ENCODE peak calls at places on chromosomes 16 and 17, in five cellular contexts. One of them, this sample, is unnamed.

GRCh38 chr16:53864819-53865491 is 161.0 kb downstream of the FTO start:
- DNase-seq in uterus: no peak
- DNase-seq in breast epithelium: no peak
- DNase-seq in mesendoderm: peak
- DNase-seq in psoas muscle: no peak
- DNase-seq in this sample: no peak

GRCh38 chr17:4006165-4006589 is 41.9 kb upstream of the ATP2A3 start:
- DNase-seq in mesendoderm: no peak
- DNase-seq in uterus: no peak
- DNase-seq in breast epithelium: no peak
- DNase-seq in psoas muscle: no peak
- DNase-seq in this sample: no peak

GRCh38 chr16:90042946-90043514 is 23.8 kb upstream of the DBNDD1 start:
- DNase-seq in mesendoderm: no peak
- DNase-seq in uterus: no peak
- DNase-seq in breast epithelium: peak
- DNase-seq in psoas muscle: peak
- DNase-seq in this sample: no peak

GRCh38 chr16:2954647-2955381 is 9.3 kb upstream of the KREMEN2 start:
- DNase-seq in breast epithelium: no peak
- DNase-seq in mesendoderm: no peak
- DNase-seq in psoas muscle: peak
- DNase-seq in uterus: no peak
- DNase-seq in this sample: no peak

GRCh38 chr17:41956522-41956921 is 10.1 kb upstream of the CNP start:
- DNase-seq in mesendoderm: peak
- DNase-seq in breast epithelium: no peak
- DNase-seq in psoas muscle: no peak
- DNase-seq in uterus: no peak
- DNase-seq in this sample: no peak

GRCh38 chr17:35577826-35578194 is 561 bp downstream of the PEX12 start:
- DNase-seq in breast epithelium: no peak
- DNase-seq in mesendoderm: no peak
- DNase-seq in psoas muscle: no peak
- DNase-seq in uterus: no peak
- DNase-seq in this sample: no peak

GRCh38 chr17:19377602-19378415 is 489 bp upstream of the MAPK7 start:
- DNase-seq in mesendoderm: peak
- DNase-seq in breast epithelium: peak
- DNase-seq in uterus: peak
- DNase-seq in psoas muscle: peak
- DNase-seq in this sample: peak

GRCh38 chr17:2266045-2266864 is 37.3 kb downstream of the SMG6 start:
- DNase-seq in breast epithelium: no peak
- DNase-seq in mesendoderm: no peak
- DNase-seq in psoas muscle: no peak
- DNase-seq in uterus: no peak
- DNase-seq in this sample: no peak

GRCh38 chr16:87438611-87438985 is 46.5 kb downstream of the MAP1LC3B start:
- DNase-seq in uterus: no peak
- DNase-seq in psoas muscle: peak
- DNase-seq in breast epithelium: no peak
- DNase-seq in mesendoderm: no peak
- DNase-seq in this sample: no peak

GRCh38 chr17:2436516-2436915 is 35.7 kb upstream of the MNT start:
- DNase-seq in mesendoderm: no peak
- DNase-seq in uterus: no peak
- DNase-seq in breast epithelium: no peak
- DNase-seq in psoas muscle: no peak
- DNase-seq in this sample: no peak

GRCh38 chr17:59167571-59168001 is 12.0 kb downstream of the PRR11 start:
- DNase-seq in breast epithelium: no peak
- DNase-seq in uterus: no peak
- DNase-seq in mesendoderm: no peak
- DNase-seq in psoas muscle: no peak
- DNase-seq in this sample: no peak

GRCh38 chr17:61504697-61505096 is 52.5 kb downstream of the TBX4 start:
- DNase-seq in breast epithelium: no peak
- DNase-seq in mesendoderm: no peak
- DNase-seq in uterus: no peak
- DNase-seq in psoas muscle: no peak
- DNase-seq in this sample: no peak
- H3K4me3 ChIP-seq in breast epithelium: no peak
- H3K4me3 ChIP-seq in mesendoderm: no peak
- H3K4me3 ChIP-seq in uterus: no peak
- H3K4me3 ChIP-seq in psoas muscle: no peak
- H3K4me3 ChIP-seq in this sample: no peak

GRCh38 chr17:7853693-7854043 is 1.2 kb upstream of the TMEM88 start:
- DNase-seq in uterus: no peak
- DNase-seq in psoas muscle: peak
- DNase-seq in breast epithelium: no peak
- DNase-seq in mesendoderm: peak
- DNase-seq in this sample: no peak
- H3K4me3 ChIP-seq in uterus: no peak
- H3K4me3 ChIP-seq in psoas muscle: peak
- H3K4me3 ChIP-seq in breast epithelium: no peak
- H3K4me3 ChIP-seq in mesendoderm: no peak
- H3K4me3 ChIP-seq in this sample: no peak

DNA sequence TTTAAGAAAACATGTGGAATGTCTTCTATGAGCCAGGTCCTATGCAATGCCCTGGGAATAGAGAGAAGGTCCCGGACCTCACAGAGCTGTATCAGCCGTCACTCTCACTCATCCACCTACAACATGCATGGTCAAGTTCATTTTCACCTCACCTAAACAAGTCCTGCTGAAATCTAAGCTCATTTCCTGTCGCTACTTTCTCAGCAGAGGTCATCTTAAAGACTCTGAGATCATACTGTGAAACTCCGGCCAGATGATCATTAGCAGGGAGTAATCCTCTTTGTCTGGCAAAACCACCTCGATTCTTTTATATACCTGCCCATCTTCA is 66.2 kb upstream of the LYRM9 start:
- DNase-seq in mesendoderm: peak
- DNase-seq in uterus: no peak
- DNase-seq in psoas muscle: no peak
- DNase-seq in breast epithelium: no peak
- DNase-seq in this sample: no peak
- H3K4me3 ChIP-seq in mesendoderm: no peak
- H3K4me3 ChIP-seq in uterus: no peak
- H3K4me3 ChIP-seq in psoas muscle: no peak
- H3K4me3 ChIP-seq in breast epithelium: no peak
- H3K4me3 ChIP-seq in this sample: no peak

GRCh38 chr17:77527394-77527793 is 386.6 kb downstream of the SEC14L1 start:
- DNase-seq in breast epithelium: no peak
- DNase-seq in uterus: no peak
- DNase-seq in psoas muscle: no peak
- DNase-seq in mesendoderm: no peak
- DNase-seq in this sample: no peak

GRCh38 chr17:77530591-77530990 is 389.8 kb downstream of the SEC14L1 start:
- DNase-seq in psoas muscle: peak
- DNase-seq in breast epithelium: no peak
- DNase-seq in mesendoderm: no peak
- DNase-seq in uterus: no peak
- DNase-seq in this sample: no peak

GRCh38 chr17:77527836-77528505 is 387.2 kb downstream of the SEC14L1 start:
- DNase-seq in breast epithelium: no peak
- DNase-seq in mesendoderm: no peak
- DNase-seq in uterus: no peak
- DNase-seq in psoas muscle: peak
- DNase-seq in this sample: no peak

GRCh38 chr17:77529328-77529650 is 388.5 kb downstream of the SEC14L1 start:
- DNase-seq in uterus: no peak
- DNase-seq in breast epithelium: no peak
- DNase-seq in mesendoderm: no peak
- DNase-seq in psoas muscle: no peak
- DNase-seq in this sample: no peak

DNA sequence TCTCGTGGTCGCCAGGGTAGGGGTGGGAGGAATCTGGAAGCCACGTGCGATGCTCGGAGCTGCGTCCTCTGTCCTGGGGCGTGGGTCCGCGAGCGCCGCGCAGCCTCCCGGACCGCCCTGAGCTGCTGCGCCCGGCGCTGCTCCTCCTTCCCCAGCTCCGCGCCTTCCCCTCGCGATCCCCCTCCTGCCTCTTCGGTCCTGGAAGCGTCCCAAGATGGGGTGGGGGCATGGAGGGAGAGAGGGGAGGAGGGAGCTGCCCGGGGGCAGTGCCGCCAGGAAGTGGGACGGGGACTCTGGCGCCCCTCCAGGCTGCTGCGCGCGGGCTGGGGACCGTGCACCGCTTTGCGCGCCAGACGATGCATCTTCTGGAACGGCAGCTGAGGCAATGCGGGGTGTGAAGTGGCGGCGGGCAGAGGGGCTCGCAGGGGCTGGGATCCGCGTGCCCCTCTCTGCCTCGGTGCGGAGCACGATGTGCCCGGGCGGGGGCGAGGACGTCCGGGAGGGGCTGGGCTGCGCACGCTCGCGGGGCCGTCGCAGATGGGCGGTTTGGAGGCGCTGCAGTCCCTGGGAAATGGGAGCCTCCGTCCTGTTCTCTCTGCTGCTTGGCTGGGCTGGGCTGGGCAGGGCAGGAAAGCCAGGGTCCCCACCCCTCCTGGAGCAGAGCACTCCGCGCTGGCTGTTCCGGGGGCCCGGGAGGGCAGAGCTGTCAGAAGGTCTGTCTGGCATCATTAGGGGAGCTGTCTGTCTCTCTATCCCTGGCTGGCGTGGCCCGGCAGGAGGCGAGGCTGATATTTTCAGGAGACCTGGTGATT is 388.0 kb downstream of the SEC14L1 start:
- DNase-seq in mesendoderm: peak
- DNase-seq in uterus: no peak
- DNase-seq in psoas muscle: peak
- DNase-seq in breast epithelium: no peak
- DNase-seq in this sample: peak
- H3K4me3 ChIP-seq in mesendoderm: peak
- H3K4me3 ChIP-seq in uterus: no peak
- H3K4me3 ChIP-seq in psoas muscle: peak
- H3K4me3 ChIP-seq in breast epithelium: peak
- H3K4me3 ChIP-seq in this sample: peak

GRCh38 chr16:29198731-29199521 is 207.6 kb downstream of the NPIPB11 start:
- DNase-seq in psoas muscle: no peak
- DNase-seq in mesendoderm: no peak
- DNase-seq in breast epithelium: peak
- DNase-seq in uterus: peak
- DNase-seq in this sample: no peak
- H3K4me3 ChIP-seq in psoas muscle: no peak
- H3K4me3 ChIP-seq in mesendoderm: no peak
- H3K4me3 ChIP-seq in breast epithelium: no peak
- H3K4me3 ChIP-seq in uterus: no peak
- H3K4me3 ChIP-seq in this sample: no peak

GRCh38 chr16:20803192-20803560 is 3.1 kb downstream of the ERI2 start:
- DNase-seq in breast epithelium: no peak
- DNase-seq in mesendoderm: no peak
- DNase-seq in psoas muscle: no peak
- DNase-seq in uterus: no peak
- DNase-seq in this sample: no peak

GRCh38 chr16:20811889-20812439 is 5.6 kb downstream of the REXO5 start:
- DNase-seq in psoas muscle: no peak
- DNase-seq in breast epithelium: no peak
- DNase-seq in mesendoderm: no peak
- DNase-seq in uterus: no peak
- DNase-seq in this sample: no peak

GRCh38 chr16:20806168-20807050 is at the start of the genes ERI2 and REXO5:
- DNase-seq in uterus: peak
- DNase-seq in mesendoderm: peak
- DNase-seq in psoas muscle: peak
- DNase-seq in breast epithelium: peak
- DNase-seq in this sample: peak

GRCh38 chr16:20803561-20804214 is 2.6 kb downstream of the ERI2 start:
- DNase-seq in breast epithelium: no peak
- DNase-seq in mesendoderm: no peak
- DNase-seq in psoas muscle: no peak
- DNase-seq in uterus: no peak
- DNase-seq in this sample: no peak

DNA sequence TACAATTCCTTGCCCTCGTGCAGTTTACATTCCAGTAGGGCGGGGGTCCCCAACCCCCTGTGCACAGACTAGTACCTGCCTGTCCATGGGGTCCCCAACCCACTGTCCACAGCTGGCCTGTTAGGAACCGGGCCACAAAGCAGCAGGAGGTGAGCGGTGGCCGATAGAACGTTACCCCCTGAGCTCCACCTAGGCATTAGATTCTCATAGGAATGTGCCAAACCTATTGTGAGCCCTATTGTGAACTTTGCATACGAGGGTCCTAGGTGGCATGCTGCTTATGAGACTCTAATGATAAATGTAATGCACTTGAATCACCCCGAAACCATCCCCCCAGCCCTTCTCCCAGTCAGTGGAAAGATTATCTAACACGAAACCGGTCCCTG is 1.5 kb downstream of the REXO5 start:
- DNase-seq in breast epithelium: no peak
- DNase-seq in psoas muscle: no peak
- DNase-seq in mesendoderm: no peak
- DNase-seq in uterus: no peak
- DNase-seq in this sample: no peak
- H3K4me3 ChIP-seq in breast epithelium: no peak
- H3K4me3 ChIP-seq in psoas muscle: no peak
- H3K4me3 ChIP-seq in mesendoderm: no peak
- H3K4me3 ChIP-seq in uterus: no peak
- H3K4me3 ChIP-seq in this sample: no peak

GRCh38 chr17:81127133-81127455 is 38.2 kb upstream of the PVALEF start:
- DNase-seq in psoas muscle: no peak
- DNase-seq in uterus: no peak
- DNase-seq in mesendoderm: no peak
- DNase-seq in breast epithelium: no peak
- DNase-seq in this sample: no peak
- H3K4me3 ChIP-seq in psoas muscle: no peak
- H3K4me3 ChIP-seq in uterus: no peak
- H3K4me3 ChIP-seq in mesendoderm: no peak
- H3K4me3 ChIP-seq in breast epithelium: no peak
- H3K4me3 ChIP-seq in this sample: peak